ENCODE peak calls at places on chromosomes 3 and 15, in ten cellular contexts. C is D341Med; O is kidney tubule cell; Q is MCF 10A; I is NB4; L is GM12865; T is activated T-cell treated with anti-CD3 and anti-CD28 coated beads, Interleukin-2, amount 50 U/mL, for 24 hours; H is activated effector memory CD4-positive, alpha-beta T cell treated with anti-CD3 and anti-CD28 coated beads, Interleukin-2, amount 50 U/mL, for 16 hours; B is sigmoid colon; F is stimulated activated CD4-positive, alpha-beta T cell treated with anti-CD3 and anti-CD28 coated beads, Interleukin-15, amount 100 ng/mL, for 1 hour. V is an unnamed sample.

GRCh38 chr15:29103825-29104565 is 165.6 kb downstream of the NSMCE3 start:
- DNase-seq in T (peak; percentile 79), H (peak; percentile 81), I (peak; percentile 67), L (peak; percentile 62), C (peak; percentile 88), B (peak; percentile 78), O (peak; percentile 71), F (no peak), Q (no peak), V (no peak)

GRCh38 chr15:70474682-70475438 is 288.5 kb downstream of the UACA start:
- DNase-seq in L (no peak), Q (peak; percentile 98), I (peak; percentile 88), T (peak; percentile 39), B (peak; percentile 83), C (no peak), H (peak; percentile 64), O (peak; percentile 59), F (no peak), V (peak; percentile 88)

GRCh38 chr3:130895690-130896089 is 1.8 kb downstream of the ATP2C1 start:
- DNase-seq in L (no peak), C (no peak), T (no peak), H (no peak), F (no peak), I (no peak), Q (no peak), B (no peak), O (no peak), V (no peak)

GRCh38 chr3:127209155-127209839 is 16.4 kb downstream of the PRR23E start:
- DNase-seq in C (no peak), O (no peak), L (no peak), Q (no peak), T (no peak), B (peak; percentile 57), F (no peak), H (peak; percentile 58), I (no peak), V (no peak)

GRCh38 chr3:75692061-75692460 is 27.9 kb downstream of the FRG2C start:
- DNase-seq in T (no peak), L (no peak), I (no peak), Q (no peak), O (no peak), H (no peak), C (no peak), F (no peak), B (no peak), V (no peak)

GRCh38 chr15:67369359-67369758 is 114.8 kb downstream of the IQCH start:
- DNase-seq in C (no peak), L (no peak), F (no peak), H (no peak), O (no peak), Q (no peak), T (no peak), I (no peak), B (no peak), V (no peak)

GRCh38 chr3:8567784-8568575 is 66.4 kb downstream of the LMCD1 start:
- DNase-seq in F (no peak), L (no peak), T (no peak), O (no peak), H (no peak), I (no peak), B (no peak), C (no peak), Q (no peak), V (no peak)

GRCh38 chr3:114014211-114014610 is 42.1 kb downstream of the CCDC191 start:
- DNase-seq in L (no peak), B (no peak), T (no peak), H (no peak), Q (no peak), F (no peak), O (peak; percentile 12), I (no peak), C (no peak), V (no peak)

GRCh38 chr3:12868039-12869024 is 27.0 kb upstream of the RPL32 start:
- DNase-seq in H (peak; percentile 85), F (peak; percentile 36), O (peak; percentile 86), T (peak; percentile 75), B (peak; percentile 92), I (peak; percentile 79), Q (peak; percentile 83), L (peak; percentile 74), C (peak; percentile 84), V (peak; percentile 84)

GRCh38 chr3:194637066-194637465 is 3.8 kb upstream of the TMEM44 start:
- DNase-seq in T (no peak), C (no peak), L (no peak), O (no peak), F (no peak), I (no peak), H (no peak), B (no peak), Q (peak; percentile 39), V (peak; percentile 60)

GRCh38 chr15:83110361-83110760 is 2.9 kb downstream of the TM6SF1 start:
- DNase-seq in L (no peak), I (no peak), F (no peak), O (peak; percentile 48), C (no peak), Q (no peak), T (no peak), B (no peak), H (no peak), V (no peak)

GRCh38 chr15:90184119-90184785 is 16.9 kb upstream of the SEMA4B start:
- DNase-seq in C (no peak), I (no peak), T (peak; percentile 49), Q (peak; percentile 94), F (no peak), B (peak; percentile 96), O (peak; percentile 88), H (peak; percentile 77), L (peak; percentile 87), V (peak; percentile 80)

GRCh38 chr15:29736012-29736744 is 86.1 kb downstream of the TJP1 start:
- DNase-seq in F (no peak), C (no peak), L (peak; percentile 54), B (no peak), O (peak; percentile 31), Q (no peak), H (no peak), T (no peak), I (no peak), V (no peak)

GRCh38 chr15:47548189-47548588 is 169.1 kb upstream of the SEMA6D start:
- DNase-seq in B (no peak), Q (no peak), F (no peak), O (no peak), I (no peak), L (no peak), H (no peak), C (no peak), T (no peak), V (no peak)

GRCh38 chr3:48475188-48475587 is 28.7 kb downstream of the ATRIP start:
- DNase-seq in O (no peak), I (no peak), H (no peak), Q (no peak), B (no peak), T (no peak), L (no peak), C (no peak), F (no peak), V (no peak)

GRCh38 chr3:141246224-141246957 is 14.8 kb downstream of the PXYLP1 start:
- DNase-seq in O (no peak), C (peak; percentile 5), F (no peak), I (no peak), T (no peak), H (no peak), B (no peak), Q (no peak), L (no peak), V (no peak)

GRCh38 chr15:45393851-45394250 is 15.5 kb upstream of the GATM start:
- DNase-seq in H (no peak), I (peak; percentile 12), Q (peak; percentile 26), B (no peak), T (no peak), C (no peak), O (peak; percentile 39), L (peak; percentile 11), F (no peak), V (no peak)

GRCh38 chr15:32096867-32097266 is 66.6 kb downstream of the CHRNA7 start:
- DNase-seq in O (no peak), T (no peak), L (no peak), F (no peak), Q (no peak), B (no peak), I (no peak), H (no peak), C (peak; percentile 71), V (no peak)

GRCh38 chr3:76367281-76367680 is 581.9 kb upstream of the ZNF717 start:
- DNase-seq in C (no peak), Q (no peak), B (no peak), O (peak; percentile 25), T (no peak), L (no peak), I (no peak), H (no peak), F (no peak), V (no peak)

GRCh38 chr15:57540736-57541135 is 51.0 kb upstream of the MYZAP start:
- DNase-seq in H (no peak), Q (no peak), O (no peak), L (peak; percentile 83), C (no peak), I (no peak), T (no peak), F (no peak), B (no peak), V (no peak)

GRCh38 chr15:38217181-38217580 is 35.5 kb upstream of the SPRED1 start:
- DNase-seq in F (no peak), L (peak; percentile 9), B (no peak), I (peak; percentile 5), C (no peak), O (peak; percentile 59), H (no peak), T (no peak), Q (peak; percentile 58), V (no peak)

GRCh38 chr3:16370872-16371740 is 106.1 kb downstream of the OXNAD1 start:
- DNase-seq in B (no peak), C (no peak), H (peak; percentile 74), I (no peak), T (no peak), L (peak; percentile 45), F (no peak), Q (no peak), O (peak; percentile 26), V (no peak)

GRCh38 chr15:78995921-78996780 is 51.3 kb upstream of the CTSH start:
- DNase-seq in B (no peak), O (no peak), T (no peak), H (no peak), C (no peak), Q (no peak), I (no peak), L (no peak), F (no peak), V (no peak)